ENCODE peak calls at places on chromosomes 4 and X, in nine cellular contexts. D is suprapubic skin; X is GM13977; K is mucosa of descending colon; G is cardiac fibroblast; U is activated CD8-positive, alpha-beta memory T cell treated with anti-CD3 and anti-CD28 coated beads, Interleukin-2, amount 50 U/mL, for 48 hours; A is fibroblast of gingiva; R is HEK293T; Y is HT1080. C is an unnamed sample.

GRCh38 chr4:151166662-151167061 is 67.2 kb downstream of the RPS3A start:
- DNase-seq in G (no peak), X (no peak), A (no peak), K (no peak), U (no peak), R (no peak), Y (no peak), D (no peak), C (no peak)

GRCh38 chr4:87375719-87376291 is 15.2 kb downstream of the HSD17B11 start:
- DNase-seq in A (peak), R (peak), G (peak), D (no peak), X (no peak), U (no peak), K (no peak), Y (peak), C (peak)

GRCh38 chr4:13539047-13539720 is 5.1 kb downstream of the NKX3-2 start:
- DNase-seq in A (no peak), X (peak), K (no peak), D (no peak), U (peak), Y (no peak), G (no peak), R (no peak), C (no peak)

GRCh38 chr4:147496500-147496899 is 15.6 kb downstream of the EDNRA start:
- DNase-seq in K (no peak), R (no peak), A (no peak), Y (no peak), U (no peak), G (peak), D (no peak), X (no peak), C (no peak)

GRCh38 chr4:92012899-92013867 is 290.6 kb upstream of the GRID2 start:
- DNase-seq in D (no peak), U (no peak), Y (no peak), A (no peak), X (no peak), K (no peak), R (no peak), G (no peak), C (no peak)

GRCh38 chrX:116232833-116233232 is 62.3 kb downstream of the AGTR2 start:
- DNase-seq in G (peak), A (peak), X (no peak), Y (peak), R (no peak), U (no peak), D (no peak), K (no peak), C (no peak)

GRCh38 chrX:20067709-20068315 is 48.9 kb downstream of the MAP7D2 start:
- DNase-seq in K (peak), Y (peak), R (no peak), D (peak), G (peak), U (no peak), X (no peak), A (peak), C (peak)

GRCh38 chr4:1244978-1245471 is 3.9 kb downstream of the CTBP1 start:
- DNase-seq in U (no peak), K (peak), X (no peak), Y (no peak), D (peak), G (no peak), R (no peak), A (no peak), C (no peak)

GRCh38 chr4:129747756-129748155 is 651.8 kb downstream of the C4orf33 start:
- DNase-seq in Y (no peak), X (no peak), U (no peak), A (no peak), R (no peak), D (no peak), G (no peak), K (no peak), C (no peak)

GRCh38 chrX:96389314-96390048 is 295.2 kb upstream of the DIAPH2 start:
- DNase-seq in D (no peak), X (no peak), R (no peak), U (no peak), G (peak), A (no peak), K (no peak), Y (no peak), C (no peak)

GRCh38 chr4:182770969-182771330 is 146.2 kb downstream of the DCTD start:
- DNase-seq in D (no peak), U (no peak), Y (no peak), K (no peak), R (no peak), X (no peak), A (no peak), G (no peak), C (no peak)

GRCh38 chrX:1442724-1443367 is 9.9 kb downstream of the ASMTL start:
- DNase-seq in K (peak), U (peak), R (no peak), D (peak), Y (no peak), G (no peak), X (no peak), A (no peak), C (no peak)

GRCh38 chr4:94420356-94420755 is 31.4 kb upstream of the PDLIM5 start:
- DNase-seq in K (no peak), R (no peak), U (no peak), Y (no peak), D (no peak), G (peak), X (no peak), A (peak), C (no peak)

GRCh38 chrX:136214551-136214950 is 36.6 kb downstream of the MAP7D3 start:
- DNase-seq in U (no peak), A (peak), K (no peak), X (no peak), D (no peak), Y (peak), R (no peak), G (peak), C (no peak)

GRCh38 chr4:109410776-109411175 is 22.8 kb upstream of the SEC24B start:
- DNase-seq in U (no peak), X (no peak), A (no peak), K (no peak), Y (peak), R (no peak), D (no peak), G (peak), C (no peak)

GRCh38 chrX:101191217-101191750 is 28.3 kb upstream of the DRP2 start:
- DNase-seq in R (no peak), A (no peak), X (peak), U (no peak), D (peak), G (no peak), Y (no peak), K (peak), C (no peak)

GRCh38 chr4:185576314-185576713 is 41.0 kb upstream of the PDLIM3 start:
- DNase-seq in G (no peak), Y (no peak), D (no peak), R (no peak), U (no peak), A (no peak), K (no peak), X (no peak), C (no peak)

GRCh38 chr4:48746608-48747374 is 33.3 kb downstream of the FRYL start:
- DNase-seq in K (no peak), G (no peak), A (no peak), X (no peak), Y (no peak), R (no peak), D (no peak), U (no peak), C (no peak)

GRCh38 chr4:77092832-77093800 is 17.3 kb upstream of the CCNI start:
- DNase-seq in U (no peak), R (no peak), K (no peak), A (no peak), X (no peak), D (no peak), G (peak), Y (peak), C (no peak)

GRCh38 chrX:18984381-18985185 is 669 bp upstream of the PHKA2 start:
- DNase-seq in K (peak), U (peak), Y (peak), A (peak), D (peak), R (peak), X (peak), G (peak), C (no peak)

GRCh38 chr4:71827811-71828210 is 43.9 kb upstream of the GC start:
- DNase-seq in G (no peak), Y (no peak), X (no peak), A (no peak), K (no peak), R (no peak), U (no peak), D (no peak), C (no peak)

GRCh38 chr4:138222041-138222440 is 20.1 kb downstream of the SLC7A11 start:
- DNase-seq in K (no peak), U (no peak), Y (no peak), D (no peak), R (peak), A (peak), X (no peak), G (peak), C (peak)

GRCh38 chrX:38754102-38754790 is 47.0 kb upstream of the MID1IP1 start:
- DNase-seq in Y (peak), G (peak), X (peak), R (peak), K (no peak), U (no peak), A (peak), D (no peak), C (no peak)

GRCh38 chr4:151537726-151538125 is 128.8 kb downstream of the FHIP1A start:
- DNase-seq in K (no peak), Y (peak), D (no peak), A (peak), U (no peak), G (peak), X (no peak), R (no peak), C (no peak)

GRCh38 chr4:120826449-120826848 is 96.1 kb downstream of the PRDM5 start:
- DNase-seq in R (no peak), A (no peak), X (no peak), G (no peak), D (no peak), K (no peak), U (no peak), Y (no peak), C (no peak)

GRCh38 chr4:109649872-109650271 is 53.4 kb downstream of the CASP6 start:
- DNase-seq in Y (no peak), R (no peak), A (no peak), K (no peak), D (no peak), G (no peak), X (peak), U (no peak), C (no peak)

GRCh38 chr4:576991-577498 is 950 bp upstream of the TMEM271 start:
- DNase-seq in A (no peak), Y (no peak), R (no peak), G (no peak), D (no peak), U (no peak), K (no peak), X (no peak), C (no peak)

GRCh38 chrX:41009816-41010187 is 75.4 kb upstream of the USP9X start:
- DNase-seq in D (no peak), X (no peak), G (no peak), K (no peak), U (no peak), A (no peak), R (no peak), Y (no peak), C (no peak)

GRCh38 chr4:78020677-78021076 is 36.4 kb upstream of the FRAS1 start:
- DNase-seq in R (no peak), U (no peak), D (no peak), G (no peak), X (no peak), Y (no peak), A (no peak), K (no peak), C (no peak)

GRCh38 chr4:22869235-22869634 is 176.5 kb downstream of the GBA3 start:
- DNase-seq in K (no peak), Y (no peak), G (no peak), R (peak), U (no peak), X (no peak), A (no peak), D (no peak), C (no peak)

GRCh38 chrX:78329486-78329885 is 2.1 kb upstream of the CYSLTR1 start:
- DNase-seq in U (no peak), Y (no peak), D (no peak), X (no peak), K (no peak), A (peak), G (no peak), R (no peak), C (no peak)

GRCh38 chr4:75745721-75746199 is 21.4 kb downstream of the USO1 start:
- DNase-seq in X (no peak), G (no peak), K (no peak), D (no peak), R (no peak), Y (no peak), A (no peak), U (no peak), C (no peak)

GRCh38 chrX:118548831-118549230 is 53.2 kb downstream of the DOCK11 start:
- DNase-seq in G (no peak), A (no peak), K (no peak), D (no peak), X (no peak), U (no peak), R (no peak), Y (no peak), C (no peak)

GRCh38 chr4:40515398-40516293 is 114.0 kb downstream of the RBM47 start:
- DNase-seq in G (no peak), X (peak), U (no peak), Y (no peak), A (no peak), D (no peak), K (peak), R (no peak), C (no peak)

GRCh38 chr4:3420956-3421355 is 20.8 kb upstream of the HGFAC start:
- DNase-seq in K (peak), X (no peak), G (no peak), D (no peak), U (no peak), A (no peak), Y (no peak), R (no peak), C (no peak)

GRCh38 chr4:25585901-25586523 is 69.6 kb upstream of the SLC34A2 start:
- DNase-seq in Y (no peak), X (no peak), D (no peak), G (no peak), A (no peak), R (no peak), U (no peak), K (no peak), C (no peak)

GRCh38 chr4:73446336-73446938 is 10.4 kb downstream of the AFP start:
- DNase-seq in D (no peak), A (peak), G (peak), Y (peak), X (peak), R (peak), U (no peak), K (no peak), C (no peak)

C was measured in AG04449.